ENCODE peak calls at places on chromosomes 4 and X, in nine cellular contexts. W is spleen, X is heart left ventricle, H is NT2/D1, R is GM23248, C is aorta, B is upper lobe of right lung, A is tibial nerve, G is right atrium auricular region. I is an unnamed sample.
A peak's percentile ranks its signal among the peaks of the same experiment; 100 is the strongest.

GRCh38 chrX:141301017-141301416 is 58.7 kb upstream of the SPANXC start:
- DNase-seq in W (no peak), X (no peak), H (no peak), R (no peak), C (no peak), B (no peak), A (no peak), G (no peak), I (no peak)

GRCh38 chr4:8242782-8243556 is 26.6 kb upstream of the HTRA3 start:
- DNase-seq in W (no peak), X (no peak), H (no peak), R (no peak), C (no peak), B (no peak), A (no peak), G (no peak), I (no peak)

GRCh38 chr4:92599044-92599443 is 295.3 kb downstream of the GRID2 start:
- DNase-seq in W (no peak), X (no peak), H (no peak), R (no peak), C (no peak), B (no peak), A (no peak), G (no peak), I (no peak)

GRCh38 chr4:98092833-98093439 is 50.3 kb downstream of the STPG2 start:
- DNase-seq in W (no peak), X (no peak), H (no peak), R (peak; percentile 35), C (no peak), B (no peak), A (no peak), G (no peak), I (no peak)

GRCh38 chrX:146863566-146863965 is 49.0 kb upstream of the CXorf51A start:
- DNase-seq in W (no peak), X (no peak), H (no peak), R (no peak), C (no peak), B (no peak), A (no peak), G (no peak), I (no peak)

GRCh38 chr4:153638011-153638410 is 46.1 kb upstream of the TLR2 start:
- DNase-seq in W (no peak), X (no peak), H (no peak), R (no peak), C (no peak), B (no peak), A (no peak), G (no peak), I (no peak)

GRCh38 chr4:108018038-108018883 is 28.6 kb downstream of the HADH start:
- DNase-seq in W (peak; percentile 86), X (peak; percentile 80), H (peak; percentile 57), R (peak; percentile 77), C (peak; percentile 84), B (peak; percentile 73), A (peak; percentile 78), G (peak; percentile 90), I (peak; percentile 76)

GRCh38 chr4:60865238-60865637 is 334.9 kb upstream of the ADGRL3 start:
- DNase-seq in W (no peak), X (no peak), H (no peak), R (no peak), C (no peak), B (no peak), A (no peak), G (no peak), I (no peak)

GRCh38 chr4:109233585-109233984 is 68.9 kb downstream of the COL25A1 start:
- DNase-seq in W (no peak), X (no peak), H (no peak), R (peak; percentile 4), C (no peak), B (no peak), A (no peak), G (no peak), I (no peak)

GRCh38 chrX:118353081-118353850 is 7.4 kb downstream of the WDR44 start:
- DNase-seq in W (no peak), X (no peak), H (no peak), R (peak; percentile 31), C (no peak), B (no peak), A (no peak), G (no peak), I (no peak)

GRCh38 chr4:20255823-20256222 is 4.1 kb downstream of the SLIT2 start:
- DNase-seq in W (no peak), X (no peak), H (no peak), R (peak; percentile 35), C (no peak), B (no peak), A (no peak), G (no peak), I (no peak)

GRCh38 chr4:41537267-41537890 is 578 bp upstream of the LIMCH1 start:
- DNase-seq in W (no peak), X (no peak), H (no peak), R (no peak), C (no peak), B (no peak), A (no peak), G (no peak), I (no peak)
- H3K4me1 ChIP-seq in W (no peaks in the 10 kb centered on the region), X (peaks cover 29% of the 10 kb centered on the region), H (peaks cover 3% of the 10 kb centered on the region), R (no peaks in the 10 kb centered on the region), C (peaks cover 11% of the 10 kb centered on the region), B (peaks cover 52% of the 10 kb centered on the region), A (no peaks in the 10 kb centered on the region), G (no peaks in the 10 kb centered on the region), I (no peaks in the 10 kb centered on the region)

DNA sequence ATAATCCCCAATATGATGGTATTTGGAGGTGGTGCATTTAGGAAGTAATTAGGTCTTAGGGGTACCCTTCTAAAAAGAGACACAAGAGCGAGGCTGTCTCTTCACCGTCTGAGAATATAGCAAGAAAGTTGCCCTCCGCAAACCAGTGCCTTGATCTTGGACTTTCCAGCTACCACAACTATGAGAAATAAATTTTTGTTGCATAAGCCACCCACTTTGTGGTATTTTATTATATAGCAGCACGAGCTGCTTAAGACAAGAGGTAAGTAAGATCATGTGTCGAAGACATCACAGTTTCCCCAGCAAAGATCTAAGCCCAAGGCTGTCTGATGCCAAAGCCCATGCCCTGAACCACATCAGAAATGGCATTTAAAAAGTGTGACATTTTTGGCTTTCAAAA is 9.6 kb upstream of the EXOSC9 start:
- DNase-seq in W (no peak), X (no peak), H (no peak), R (peak; percentile 88), C (no peak), B (no peak), A (no peak), G (no peak), I (no peak)
- H3K36me3 ChIP-seq in W (no peaks in the 10 kb centered on the region), X (no peaks in the 10 kb centered on the region), H (no peaks in the 10 kb centered on the region), R (no peaks in the 10 kb centered on the region), C (no peaks in the 10 kb centered on the region), B (no peaks in the 10 kb centered on the region), A (no peaks in the 10 kb centered on the region), G (no peaks in the 10 kb centered on the region), I (no peaks in the 10 kb centered on the region)

GRCh38 chrX:26445288-26445687 is 229.3 kb downstream of the MAGEB5 start:
- DNase-seq in W (no peak), X (no peak), H (no peak), R (no peak), C (no peak), B (no peak), A (no peak), G (no peak), I (no peak)
- H3K27me3 ChIP-seq in W (no peaks in the 10 kb centered on the region), X (no peaks in the 10 kb centered on the region), H (no peaks in the 10 kb centered on the region), R (no peaks in the 10 kb centered on the region), C (no peaks in the 10 kb centered on the region), B (no peaks in the 10 kb centered on the region), A (no peaks in the 10 kb centered on the region), G (no peaks in the 10 kb centered on the region), I (no peaks in the 10 kb centered on the region)

DNA sequence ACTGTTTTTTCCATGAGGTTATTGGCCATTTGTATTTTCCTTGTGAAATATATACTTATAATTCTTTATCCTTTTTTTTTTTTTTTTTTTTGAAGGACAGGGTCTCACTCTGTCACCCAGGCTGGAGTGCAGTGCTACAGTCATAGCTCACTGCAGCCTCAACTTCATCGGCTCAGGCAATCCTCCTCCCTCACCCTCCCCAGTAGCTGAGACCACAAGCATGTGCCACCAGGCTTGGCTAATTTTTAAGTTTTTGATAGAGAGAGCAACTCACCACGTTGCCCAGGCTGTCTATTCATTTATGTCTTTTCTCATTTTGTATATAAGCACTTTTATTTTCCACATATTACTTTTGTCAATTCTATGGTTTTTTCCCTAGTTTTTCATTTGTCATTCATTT is 16.8 kb downstream of the RBPJ start:
- DNase-seq in W (no peak), X (no peak), H (no peak), R (no peak), C (no peak), B (no peak), A (no peak), G (no peak), I (no peak)
- H3K4me1 ChIP-seq in W (peaks cover 18% of the 10 kb centered on the region), X (peaks cover 1% of the 10 kb centered on the region), H (peaks cover 4% of the 10 kb centered on the region), R (peaks cover 24% of the 10 kb centered on the region), C (peaks cover 9% of the 10 kb centered on the region), B (peaks cover 15% of the 10 kb centered on the region), A (peaks cover 15% of the 10 kb centered on the region), G (no peaks in the 10 kb centered on the region), I (peaks cover 9% of the 10 kb centered on the region)

GRCh38 chr4:152626790-152627189 is 53.0 kb downstream of the TMEM154 start:
- DNase-seq in W (no peak), X (no peak), H (no peak), R (no peak), C (no peak), B (no peak), A (no peak), G (no peak), I (no peak)
- H3K36me3 ChIP-seq in W (peaks cover 53% of the 10 kb centered on the region), X (no peaks in the 10 kb centered on the region), H (no peaks in the 10 kb centered on the region), R (no peaks in the 10 kb centered on the region), C (no peaks in the 10 kb centered on the region), B (no peaks in the 10 kb centered on the region), A (no peaks in the 10 kb centered on the region), G (no peaks in the 10 kb centered on the region), I (no peaks in the 10 kb centered on the region)

GRCh38 chr4:4857001-4857808 is 2.3 kb upstream of the MSX1 start:
- DNase-seq in W (peak; percentile 29), X (no peak), H (no peak), R (no peak), C (no peak), B (peak; percentile 16), A (no peak), G (no peak), I (no peak)
- H3K27me3 ChIP-seq in W (peaks cover 98% of the 10 kb centered on the region), X (peaks cover 97% of the 10 kb centered on the region), H (peaks cover 94% of the 10 kb centered on the region), R (no peaks in the 10 kb centered on the region), C (no peaks in the 10 kb centered on the region), B (peaks cover 94% of the 10 kb centered on the region), A (peaks cover 93% of the 10 kb centered on the region), G (peaks cover 56% of the 10 kb centered on the region), I (peaks cover 59% of the 10 kb centered on the region)

DNA sequence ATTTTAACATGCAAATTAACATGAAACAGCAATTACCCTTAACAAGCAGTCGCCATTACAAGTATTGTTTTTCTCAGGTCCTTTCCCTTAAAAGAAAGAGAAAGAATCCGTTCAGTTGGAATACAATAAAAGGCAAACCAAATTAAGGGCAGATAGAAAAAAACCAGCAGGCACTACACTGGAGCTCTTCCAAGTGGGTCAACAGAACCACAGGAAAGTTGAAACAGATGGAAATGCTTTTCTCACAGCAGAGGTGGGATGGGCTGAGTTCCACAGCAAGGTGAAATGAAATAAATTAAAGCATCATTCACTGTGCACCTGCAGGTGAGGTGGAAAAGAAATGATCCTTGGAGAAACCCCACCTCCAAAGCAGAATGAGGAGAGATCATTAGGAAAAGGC is 102.5 kb downstream of the APBB2 start:
- DNase-seq in W (no peak), X (no peak), H (no peak), R (no peak), C (no peak), B (no peak), A (no peak), G (no peak), I (no peak)
- H3K4me1 ChIP-seq in W (no peaks in the 10 kb centered on the region), X (no peaks in the 10 kb centered on the region), H (no peaks in the 10 kb centered on the region), R (no peaks in the 10 kb centered on the region), C (peaks cover 3% of the 10 kb centered on the region), B (no peaks in the 10 kb centered on the region), A (peaks cover 4% of the 10 kb centered on the region), G (no peaks in the 10 kb centered on the region), I (no peaks in the 10 kb centered on the region)

GRCh38 chrX:131778269-131779218 is 234.7 kb downstream of the OR13H1 start:
- DNase-seq in W (no peak), X (no peak), H (no peak), R (no peak), C (peak; percentile 67), B (no peak), A (no peak), G (peak; percentile 74), I (no peak)
- H3K36me3 ChIP-seq in W (no peaks in the 10 kb centered on the region), X (no peaks in the 10 kb centered on the region), H (peaks cover 33% of the 10 kb centered on the region), R (no peaks in the 10 kb centered on the region), C (no peaks in the 10 kb centered on the region), B (no peaks in the 10 kb centered on the region), A (peaks cover 15% of the 10 kb centered on the region), G (no peaks in the 10 kb centered on the region), I (no peaks in the 10 kb centered on the region)